ENCODE peak calls at places on chromosomes 12 and 14, in ten cellular contexts. L, A, P, Y, V, H, R, O, S and B are unnamed samples. For H3K9me3, the result is how much of the 10 kb centered on the place peaks cover.

GRCh38 chr14:94112513-94113060 is 2.1 kb downstream of the IFI27 start:
- DNase-seq in L (peak), A (no peak), P (no peak), Y (no peak), V (no peak), H (no peak), R (peak), O (no peak), S (no peak), B (no peak)

GRCh38 chr14:76313303-76313702 is 62.6 kb upstream of the ESRRB start:
- DNase-seq in L (no peak), A (no peak), P (no peak), Y (no peak), V (no peak), H (no peak), R (no peak), O (no peak), S (no peak), B (no peak)

GRCh38 chr14:26403760-26404159 is 194.1 kb downstream of the NOVA1 start:
- DNase-seq in L (no peak), A (no peak), P (no peak), Y (no peak), V (no peak), H (no peak), R (no peak), O (no peak), S (no peak), B (no peak)

GRCh38 chr12:99111600-99111999 is 466.5 kb downstream of the APAF1 start:
- DNase-seq in L (no peak), A (peak), P (no peak), Y (no peak), V (no peak), H (no peak), R (no peak), O (no peak), S (no peak), B (no peak)

GRCh38 chr14:52265248-52265647 is 2.2 kb upstream of the PTGDR start:
- DNase-seq in L (no peak), A (no peak), P (no peak), Y (no peak), V (no peak), H (no peak), R (no peak), O (no peak), S (no peak), B (no peak)

GRCh38 chr12:131940121-131940520 is 9.6 kb upstream of the EP400 start:
- DNase-seq in L (no peak), A (no peak), P (no peak), Y (no peak), V (peak), H (no peak), R (no peak), O (no peak), S (no peak), B (no peak)

GRCh38 chr12:116142936-116143882 is 134.3 kb downstream of the MED13L start:
- DNase-seq in L (no peak), A (peak), P (peak), Y (peak), V (no peak), H (no peak), R (no peak), O (peak), S (no peak), B (no peak)

GRCh38 chr14:29671034-29671433 is 256.6 kb downstream of the PRKD1 start:
- DNase-seq in L (no peak), A (no peak), P (peak), Y (peak), V (no peak), H (no peak), R (no peak), O (no peak), S (no peak), B (no peak)

GRCh38 chr14:42911642-42912041 is 1305.0 kb downstream of the LRFN5 start:
- DNase-seq in L (no peak), A (peak), P (no peak), Y (peak), V (no peak), H (no peak), R (no peak), O (no peak), S (no peak), B (no peak)

GRCh38 chr12:124398578-124399227 is 103.8 kb downstream of the RFLNA start:
- DNase-seq in L (peak), A (no peak), P (no peak), Y (no peak), V (peak), H (peak), R (no peak), O (no peak), S (no peak), B (no peak)

GRCh38 chr14:68722186-68722585 is 70.7 kb downstream of the ZFP36L1 start:
- DNase-seq in L (no peak), A (no peak), P (no peak), Y (no peak), V (no peak), H (no peak), R (no peak), O (no peak), S (no peak), B (no peak)

GRCh38 chr14:81473456-81474155 is 60.0 kb downstream of the SEL1L start:
- DNase-seq in L (no peak), A (no peak), P (no peak), Y (no peak), V (no peak), H (no peak), R (no peak), O (no peak), S (no peak), B (no peak)

DNA sequence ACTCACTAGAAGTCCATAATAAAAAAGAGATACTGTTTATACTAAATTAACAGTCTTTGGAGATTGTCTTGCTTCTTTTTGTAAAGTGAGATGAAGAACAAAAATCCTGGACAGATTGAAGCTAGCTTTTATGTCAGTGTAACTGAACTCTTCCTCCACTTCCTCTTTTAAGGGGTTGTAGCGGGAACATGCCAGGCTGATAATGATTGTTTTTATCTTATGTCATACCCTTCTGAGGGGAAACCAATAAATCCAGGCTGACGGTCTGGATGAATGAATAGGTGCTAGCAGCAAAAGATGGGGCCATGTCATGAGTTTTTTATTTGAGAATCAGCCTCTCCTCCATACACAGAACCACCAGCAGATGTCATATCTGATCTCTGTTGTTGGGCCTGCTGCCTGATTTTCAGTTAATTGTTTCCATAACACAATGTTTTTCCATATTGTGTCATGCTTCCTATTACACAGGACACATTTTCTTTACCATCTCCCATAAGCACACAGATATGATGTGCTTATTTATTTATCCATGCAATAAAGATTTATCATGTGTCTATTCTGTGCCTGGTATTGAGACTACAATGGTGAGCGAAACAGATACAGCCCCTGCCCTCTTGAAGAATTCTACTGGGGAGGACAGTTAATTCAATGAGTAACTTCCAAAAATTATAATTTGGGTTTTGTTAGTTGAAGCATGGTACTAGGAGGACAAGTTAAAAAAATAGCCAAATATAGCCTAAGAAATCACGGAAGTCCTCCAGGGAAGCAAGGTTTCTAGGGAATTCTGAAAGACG is 33.5 kb upstream of the CRY1 start:
- DNase-seq in L (no peak), A (peak), P (no peak), Y (peak), V (no peak), H (no peak), R (no peak), O (no peak), S (no peak), B (no peak)
- TF ChIP-seq CTCF in L (no peak), A (peak), P (peak), Y (peak), V (no peak), H (no peak), R (no peak), O (peak), S (no peak), B (peak)

GRCh38 chr12:11658796-11659195 is 9.3 kb downstream of the ETV6 start:
- DNase-seq in L (no peak), A (peak), P (peak), Y (peak), V (no peak), H (no peak), R (no peak), O (no peak), S (no peak), B (no peak)
- H3K27ac ChIP-seq in L (no peak), A (no peak), P (peak), Y (no peak), V (no peak), H (no peak), R (peak), O (no peak), S (no peak), B (no peak)

DNA sequence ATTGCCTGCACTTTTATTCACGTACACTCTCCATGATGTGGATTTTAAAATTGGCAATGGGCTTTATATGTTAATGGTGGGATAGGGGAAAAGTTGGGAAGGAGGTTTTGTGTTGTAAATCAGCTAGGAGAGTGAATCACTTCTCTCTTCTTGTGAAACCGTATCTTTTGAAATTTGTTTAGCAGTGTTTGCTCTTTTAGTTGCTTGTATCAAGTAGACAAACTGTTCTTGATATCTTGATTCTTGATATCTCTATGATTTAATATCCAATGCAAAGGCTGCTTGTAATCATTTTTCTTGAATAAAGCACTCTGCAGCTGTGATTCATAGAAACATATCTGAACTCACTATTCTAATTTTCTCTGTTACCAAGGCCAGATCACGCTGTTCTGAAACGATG is 615.1 kb downstream of the CCER1 start:
- DNase-seq in L (no peak), A (no peak), P (no peak), Y (no peak), V (no peak), H (no peak), R (no peak), O (no peak), S (no peak), B (no peak)
- H3K9me3 ChIP-seq in L (under half), A (under half), P (under half), Y (under half), V (under half), H (under half), R (under half), O (under half), S (under half), B (under half)

GRCh38 chr14:69924181-69924580 is 45.0 kb downstream of the SMOC1 start:
- DNase-seq in L (no peak), A (no peak), P (peak), Y (peak), V (no peak), H (no peak), R (no peak), O (no peak), S (no peak), B (no peak)

GRCh38 chr14:69931960-69932359 is 52.7 kb downstream of the SMOC1 start:
- DNase-seq in L (no peak), A (no peak), P (no peak), Y (no peak), V (no peak), H (no peak), R (no peak), O (no peak), S (no peak), B (no peak)

GRCh38 chr14:69933623-69934275 is 54.5 kb downstream of the SMOC1 start:
- DNase-seq in L (no peak), A (no peak), P (no peak), Y (no peak), V (no peak), H (no peak), R (no peak), O (no peak), S (no peak), B (no peak)

GRCh38 chr14:69932391-69932790 is 53.2 kb downstream of the SMOC1 start:
- DNase-seq in L (no peak), A (no peak), P (no peak), Y (no peak), V (no peak), H (no peak), R (no peak), O (no peak), S (no peak), B (no peak)

GRCh38 chr14:69928111-69928523 is 48.9 kb downstream of the SMOC1 start:
- DNase-seq in L (no peak), A (no peak), P (peak), Y (peak), V (peak), H (no peak), R (no peak), O (no peak), S (no peak), B (no peak)
- TF ChIP-seq CTCF in L (no peak), A (no peak), P (no peak), Y (no peak), V (no peak), H (no peak), R (no peak), O (no peak), S (no peak), B (no peak)